ENCODE peak calls at places on chromosomes 5 and 9, in six cellular contexts. One of them, this sample, is unnamed.

GRCh38 chr5:159101689-159102088 is 2.0 kb upstream of the EBF1 start:
- DNase-seq in H1: no peak
- DNase-seq in H9: no peak
- DNase-seq in mesenchymal stem cell: no peak
- DNase-seq in IMR-90: no peak
- DNase-seq in trophoblast cell: no peak
- DNase-seq in this sample: no peak

GRCh38 chr9:132857601-132858342 is 20.3 kb downstream of the AK8 start:
- DNase-seq in IMR-90: peak; percentile 31
- DNase-seq in trophoblast cell: no peak
- DNase-seq in H1: peak; percentile 62
- DNase-seq in mesenchymal stem cell: no peak
- DNase-seq in H9: peak; percentile 45
- DNase-seq in this sample: no peak

GRCh38 chr9:128902351-128903078 is 18.3 kb upstream of the PHYHD1 start:
- DNase-seq in trophoblast cell: no peak
- DNase-seq in IMR-90: no peak
- DNase-seq in mesenchymal stem cell: no peak
- DNase-seq in H1: no peak
- DNase-seq in H9: no peak
- DNase-seq in this sample: no peak

GRCh38 chr5:147234825-147235635 is at the start of gene STK32A:
- DNase-seq in mesenchymal stem cell: peak; percentile 19
- DNase-seq in H1: peak; percentile 88
- DNase-seq in H9: peak; percentile 91
- DNase-seq in trophoblast cell: peak; percentile 1
- DNase-seq in IMR-90: no peak
- DNase-seq in this sample: peak; percentile 70

GRCh38 chr5:113140837-113141661 is 164.5 kb downstream of the DCP2 start:
- DNase-seq in H1: peak; percentile 24
- DNase-seq in trophoblast cell: peak; percentile 81
- DNase-seq in mesenchymal stem cell: peak; percentile 92
- DNase-seq in IMR-90: peak; percentile 94
- DNase-seq in H9: no peak
- DNase-seq in this sample: no peak

GRCh38 chr9:121326130-121326838 is 43.8 kb downstream of the STOM start:
- DNase-seq in mesenchymal stem cell: peak; percentile 39
- DNase-seq in trophoblast cell: peak; percentile 96
- DNase-seq in IMR-90: peak; percentile 44
- DNase-seq in H9: no peak
- DNase-seq in H1: no peak
- DNase-seq in this sample: peak; percentile 4

GRCh38 chr9:133112361-133113026 is 8.5 kb downstream of the RALGDS start:
- DNase-seq in IMR-90: no peak
- DNase-seq in mesenchymal stem cell: no peak
- DNase-seq in H1: no peak
- DNase-seq in H9: no peak
- DNase-seq in trophoblast cell: peak; percentile 40
- DNase-seq in this sample: no peak

GRCh38 chr5:31359839-31360238 is 166.4 kb downstream of the CDH6 start:
- DNase-seq in IMR-90: no peak
- DNase-seq in mesenchymal stem cell: no peak
- DNase-seq in trophoblast cell: no peak
- DNase-seq in H1: no peak
- DNase-seq in H9: no peak
- DNase-seq in this sample: no peak

GRCh38 chr5:880816-881550 is 11.6 kb downstream of the BRD9 start:
- DNase-seq in H1: no peak
- DNase-seq in trophoblast cell: no peak
- DNase-seq in H9: no peak
- DNase-seq in IMR-90: no peak
- DNase-seq in mesenchymal stem cell: no peak
- DNase-seq in this sample: no peak

GRCh38 chr5:4785971-4786370 is 354.2 kb upstream of the ADAMTS16 start:
- DNase-seq in H9: no peak
- DNase-seq in trophoblast cell: no peak
- DNase-seq in H1: no peak
- DNase-seq in mesenchymal stem cell: no peak
- DNase-seq in IMR-90: no peak
- DNase-seq in this sample: no peak

GRCh38 chr9:101037433-101037832 is 8.9 kb downstream of the PLPPR1 start:
- DNase-seq in IMR-90: no peak
- DNase-seq in H1: no peak
- DNase-seq in trophoblast cell: no peak
- DNase-seq in mesenchymal stem cell: no peak
- DNase-seq in H9: no peak
- DNase-seq in this sample: no peak

GRCh38 chr9:928363-929042 is 48.0 kb upstream of the DMRT3 start:
- DNase-seq in H9: peak; percentile 63
- DNase-seq in mesenchymal stem cell: no peak
- DNase-seq in IMR-90: no peak
- DNase-seq in H1: peak; percentile 54
- DNase-seq in trophoblast cell: peak; percentile 25
- DNase-seq in this sample: no peak
- H3K14ac ChIP-seq in H9: no peak overlapping the region
- H3K14ac ChIP-seq in mesenchymal stem cell: no peak overlapping the region
- H3K14ac ChIP-seq in IMR-90: no peak overlapping the region
- H3K14ac ChIP-seq in H1: no peak overlapping the region
- H3K14ac ChIP-seq in trophoblast cell: no peak overlapping the region
- H3K14ac ChIP-seq in this sample: no peak overlapping the region

GRCh38 chr9:131693651-131694597 is 46.0 kb downstream of the RAPGEF1 start:
- DNase-seq in H9: no peak
- DNase-seq in IMR-90: no peak
- DNase-seq in mesenchymal stem cell: no peak
- DNase-seq in trophoblast cell: peak; percentile 67
- DNase-seq in H1: no peak
- DNase-seq in this sample: no peak

GRCh38 chr9:131692612-131692976 is 47.3 kb downstream of the RAPGEF1 start:
- DNase-seq in H1: no peak
- DNase-seq in H9: no peak
- DNase-seq in trophoblast cell: no peak
- DNase-seq in IMR-90: no peak
- DNase-seq in mesenchymal stem cell: no peak
- DNase-seq in this sample: no peak

GRCh38 chr9:131691969-131692611 is 47.8 kb downstream of the RAPGEF1 start:
- DNase-seq in trophoblast cell: no peak
- DNase-seq in H9: no peak
- DNase-seq in mesenchymal stem cell: no peak
- DNase-seq in IMR-90: no peak
- DNase-seq in H1: no peak
- DNase-seq in this sample: no peak

GRCh38 chr9:131690950-131691573 is 48.8 kb downstream of the RAPGEF1 start:
- DNase-seq in H9: no peak
- DNase-seq in trophoblast cell: no peak
- DNase-seq in IMR-90: no peak
- DNase-seq in mesenchymal stem cell: no peak
- DNase-seq in H1: no peak
- DNase-seq in this sample: no peak

DNA sequence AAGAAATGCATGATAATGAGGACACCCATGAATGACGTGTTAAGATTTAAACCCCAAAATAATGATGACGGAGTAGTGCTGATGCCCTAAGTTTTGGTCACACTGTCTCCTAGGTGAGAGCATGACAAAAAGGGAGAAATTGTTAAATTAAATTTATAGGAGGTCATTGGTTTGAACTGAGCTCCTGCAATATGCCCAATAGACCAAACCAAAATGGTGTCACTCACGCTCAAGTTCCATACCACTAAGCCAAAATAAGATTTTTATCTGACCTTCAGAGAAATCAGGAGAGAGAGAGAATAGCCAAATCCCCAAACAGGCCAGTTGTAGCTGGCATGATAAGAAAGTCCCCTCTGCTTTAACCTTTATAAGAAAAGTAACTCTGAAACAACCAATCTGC is 46.7 kb downstream of the RAPGEF1 start:
- DNase-seq in H9: no peak
- DNase-seq in H1: no peak
- DNase-seq in mesenchymal stem cell: no peak
- DNase-seq in trophoblast cell: no peak
- DNase-seq in IMR-90: no peak
- DNase-seq in this sample: no peak
- H3K4me1 ChIP-seq in H9: peaks cover 21% of the 10 kb centered on the region
- H3K4me1 ChIP-seq in H1: peaks cover 27% of the 10 kb centered on the region
- H3K4me1 ChIP-seq in mesenchymal stem cell: peaks cover 10% of the 10 kb centered on the region
- H3K4me1 ChIP-seq in trophoblast cell: peaks cover 16% of the 10 kb centered on the region
- H3K4me1 ChIP-seq in IMR-90: peaks cover 15% of the 10 kb centered on the region
- H3K4me1 ChIP-seq in this sample: peaks cover 15% of the 10 kb centered on the region

GRCh38 chr5:167839065-167839464 is 452.4 kb upstream of the WWC1 start:
- DNase-seq in mesenchymal stem cell: no peak
- DNase-seq in H9: no peak
- DNase-seq in IMR-90: no peak
- DNase-seq in H1: no peak
- DNase-seq in trophoblast cell: no peak
- DNase-seq in this sample: no peak

GRCh38 chr5:167835146-167835545 is 456.3 kb upstream of the WWC1 start:
- DNase-seq in H1: no peak
- DNase-seq in H9: no peak
- DNase-seq in trophoblast cell: peak; percentile 40
- DNase-seq in IMR-90: no peak
- DNase-seq in mesenchymal stem cell: no peak
- DNase-seq in this sample: no peak

GRCh38 chr5:167837127-167837526 is 454.3 kb upstream of the WWC1 start:
- DNase-seq in H9: no peak
- DNase-seq in H1: no peak
- DNase-seq in trophoblast cell: no peak
- DNase-seq in mesenchymal stem cell: no peak
- DNase-seq in IMR-90: no peak
- DNase-seq in this sample: no peak

GRCh38 chr5:167827766-167828165 is 463.7 kb upstream of the WWC1 start:
- DNase-seq in trophoblast cell: no peak
- DNase-seq in H1: no peak
- DNase-seq in H9: no peak
- DNase-seq in IMR-90: no peak
- DNase-seq in mesenchymal stem cell: no peak
- DNase-seq in this sample: no peak

DNA sequence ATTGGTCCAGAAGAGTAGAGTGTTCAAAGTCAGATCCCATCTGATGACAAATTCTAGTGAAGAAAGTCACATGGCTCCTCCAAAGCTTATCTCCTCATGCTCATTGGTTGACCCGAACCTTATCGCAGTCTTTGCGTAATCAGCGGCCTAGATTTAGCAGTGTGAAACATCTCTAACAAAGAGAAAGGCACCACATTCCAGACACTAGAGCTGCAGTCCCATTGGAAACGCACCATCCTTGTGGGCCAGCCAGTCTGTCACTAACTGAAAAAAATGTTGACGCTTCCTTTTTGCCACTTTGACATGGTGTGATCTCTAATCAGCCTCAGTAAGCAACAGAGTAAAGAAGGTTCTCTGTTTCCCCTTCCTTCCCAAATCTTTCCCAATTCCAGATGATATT is 458.0 kb upstream of the WWC1 start:
- DNase-seq in H1: no peak
- DNase-seq in mesenchymal stem cell: no peak
- DNase-seq in IMR-90: no peak
- DNase-seq in trophoblast cell: no peak
- DNase-seq in H9: no peak
- DNase-seq in this sample: no peak
- H3K14ac ChIP-seq in H1: no peak overlapping the region
- H3K14ac ChIP-seq in mesenchymal stem cell: no peak overlapping the region
- H3K14ac ChIP-seq in IMR-90: no peak overlapping the region
- H3K14ac ChIP-seq in trophoblast cell: no peak overlapping the region
- H3K14ac ChIP-seq in H9: no peak overlapping the region
- H3K14ac ChIP-seq in this sample: no peak overlapping the region

GRCh38 chr5:151042453-151043093 is 22.2 kb downstream of the GPX3 start:
- DNase-seq in H9: no peak
- DNase-seq in mesenchymal stem cell: no peak
- DNase-seq in H1: no peak
- DNase-seq in trophoblast cell: no peak
- DNase-seq in IMR-90: no peak
- DNase-seq in this sample: no peak
- H3K4me1 ChIP-seq in H9: no peaks in the 10 kb centered on the region
- H3K4me1 ChIP-seq in mesenchymal stem cell: peaks cover 32% of the 10 kb centered on the region
- H3K4me1 ChIP-seq in H1: no peaks in the 10 kb centered on the region
- H3K4me1 ChIP-seq in trophoblast cell: peaks cover 15% of the 10 kb centered on the region
- H3K4me1 ChIP-seq in IMR-90: peaks cover 26% of the 10 kb centered on the region
- H3K4me1 ChIP-seq in this sample: no peaks in the 10 kb centered on the region

GRCh38 chr5:121967187-121967586 is 5.4 kb downstream of the SRFBP1 start:
- DNase-seq in H1: no peak
- DNase-seq in trophoblast cell: no peak
- DNase-seq in mesenchymal stem cell: peak; percentile 65
- DNase-seq in IMR-90: peak; percentile 66
- DNase-seq in H9: no peak
- DNase-seq in this sample: no peak
- H3K14ac ChIP-seq in H1: no peak overlapping the region
- H3K14ac ChIP-seq in trophoblast cell: no peak overlapping the region
- H3K14ac ChIP-seq in mesenchymal stem cell: no peak overlapping the region
- H3K14ac ChIP-seq in IMR-90: no peak overlapping the region
- H3K14ac ChIP-seq in H9: no peak overlapping the region
- H3K14ac ChIP-seq in this sample: no peak overlapping the region

GRCh38 chr5:174751154-174751990 is 27.0 kb downstream of the MSX2 start:
- DNase-seq in H9: peak; percentile 52
- DNase-seq in mesenchymal stem cell: peak; percentile 11
- DNase-seq in trophoblast cell: no peak
- DNase-seq in H1: peak; percentile 72
- DNase-seq in IMR-90: no peak
- DNase-seq in this sample: peak; percentile 52
- H3K4me1 ChIP-seq in H9: no peaks in the 10 kb centered on the region
- H3K4me1 ChIP-seq in mesenchymal stem cell: peaks cover 2% of the 10 kb centered on the region
- H3K4me1 ChIP-seq in trophoblast cell: no peaks in the 10 kb centered on the region
- H3K4me1 ChIP-seq in H1: no peaks in the 10 kb centered on the region
- H3K4me1 ChIP-seq in IMR-90: no peaks in the 10 kb centered on the region
- H3K4me1 ChIP-seq in this sample: no peaks in the 10 kb centered on the region

This sample was measured in neuronal stem cell.